ENCODE peak calls at places on chromosomes 5 and 9, in four cellular contexts. One of them, this sample, is unnamed.

GRCh38 chr5:68479524-68479923 is 264.0 kb downstream of the PIK3R1 start:
- DNase-seq in EH: no peak
- DNase-seq in foreskin fibroblast: no peak
- DNase-seq in CD4-positive, alpha-beta T cell: no peak
- DNase-seq in this sample: no peak

GRCh38 chr9:77857513-77858298 is 173.9 kb downstream of the GNAQ start:
- DNase-seq in CD4-positive, alpha-beta T cell: no peak
- DNase-seq in foreskin fibroblast: no peak
- DNase-seq in EH: no peak
- DNase-seq in this sample: no peak

GRCh38 chr5:29296548-29296947 is 1896.9 kb upstream of the CDH6 start:
- DNase-seq in EH: no peak
- DNase-seq in CD4-positive, alpha-beta T cell: no peak
- DNase-seq in foreskin fibroblast: no peak
- DNase-seq in this sample: no peak

GRCh38 chr5:73380052-73380451 is 68.5 kb downstream of the FOXD1 start:
- DNase-seq in foreskin fibroblast: no peak
- DNase-seq in EH: no peak
- DNase-seq in CD4-positive, alpha-beta T cell: no peak
- DNase-seq in this sample: no peak

GRCh38 chr9:118918180-118918579 is 451.1 kb downstream of the BRINP1 start:
- DNase-seq in CD4-positive, alpha-beta T cell: no peak
- DNase-seq in foreskin fibroblast: no peak
- DNase-seq in EH: no peak
- DNase-seq in this sample: no peak

GRCh38 chr9:124595743-124596142 is 88.5 kb upstream of the NR5A1 start:
- DNase-seq in foreskin fibroblast: no peak
- DNase-seq in EH: no peak
- DNase-seq in CD4-positive, alpha-beta T cell: no peak
- DNase-seq in this sample: no peak

GRCh38 chr9:98989036-98990000 is 45.6 kb downstream of the COL15A1 start:
- DNase-seq in CD4-positive, alpha-beta T cell: no peak
- DNase-seq in EH: peak; percentile 100
- DNase-seq in foreskin fibroblast: peak; percentile 100
- DNase-seq in this sample: peak; percentile 98

GRCh38 chr5:98334946-98335345 is 438.5 kb upstream of the RGMB start:
- DNase-seq in CD4-positive, alpha-beta T cell: no peak
- DNase-seq in EH: peak; percentile 25
- DNase-seq in foreskin fibroblast: no peak
- DNase-seq in this sample: no peak

GRCh38 chr5:43412151-43412550 is at the start of gene CCL28:
- DNase-seq in EH: no peak
- DNase-seq in foreskin fibroblast: no peak
- DNase-seq in CD4-positive, alpha-beta T cell: no peak
- DNase-seq in this sample: no peak

GRCh38 chr9:129326061-129327005 is 148.3 kb upstream of the IER5L start:
- DNase-seq in CD4-positive, alpha-beta T cell: no peak
- DNase-seq in foreskin fibroblast: no peak
- DNase-seq in EH: no peak
- DNase-seq in this sample: no peak

This sample was measured in HFFc6.